ENCODE peak calls at places on chromosomes 11 and 22, in six cellular contexts. H, Q, Z, E, U and D are unnamed samples. For H3K9me3, the result is how much of the 10 kb centered on the place peaks cover.

GRCh38 chr22:48553119-48553518 is 1274.6 kb downstream of the BRD1 start:
- DNase-seq in H (no peak), Q (no peak), Z (no peak), E (no peak), U (no peak), D (no peak)

GRCh38 chr11:122069946-122070345 is 46.1 kb downstream of the BLID start:
- DNase-seq in H (peak), Q (peak), Z (peak), E (peak), U (peak), D (peak)

GRCh38 chr11:128587415-128587814 is at the start of gene ETS1:
- DNase-seq in H (no peak), Q (no peak), Z (no peak), E (no peak), U (no peak), D (no peak)

GRCh38 chr11:22539851-22540376 is 85.7 kb downstream of the FANCF start:
- DNase-seq in H (peak), Q (peak), Z (no peak), E (peak), U (no peak), D (peak)

GRCh38 chr11:62930157-62930556 is 9.0 kb upstream of the CHRM1 start:
- DNase-seq in H (no peak), Q (no peak), Z (no peak), E (no peak), U (no peak), D (no peak)

GRCh38 chr11:69297225-69297925 is 3.4 kb downstream of the MYEOV start:
- DNase-seq in H (peak), Q (peak), Z (peak), E (no peak), U (peak), D (peak)

GRCh38 chr11:22787565-22788162 is 41.9 kb downstream of the SVIP start:
- DNase-seq in H (peak), Q (peak), Z (no peak), E (peak), U (no peak), D (peak)

GRCh38 chr11:62664405-62665074 is 470 bp downstream of the C11orf98 start:
- DNase-seq in H (peak), Q (peak), Z (no peak), E (no peak), U (no peak), D (peak)

GRCh38 chr22:27982106-27982505 is 63.0 kb upstream of the PITPNB start:
- DNase-seq in H (no peak), Q (no peak), Z (no peak), E (no peak), U (no peak), D (no peak)

GRCh38 chr11:112620621-112621394 is 340.4 kb upstream of the NCAM1 start:
- DNase-seq in H (no peak), Q (peak), Z (no peak), E (no peak), U (no peak), D (peak)

GRCh38 chr11:116732740-116733385 is 39.9 kb downstream of the BUD13 start:
- DNase-seq in H (peak), Q (peak), Z (peak), E (peak), U (no peak), D (peak)

GRCh38 chr22:36349726-36350125 is 38.0 kb downstream of the MYH9 start:
- DNase-seq in H (no peak), Q (no peak), Z (no peak), E (no peak), U (no peak), D (no peak)

GRCh38 chr11:66855574-66856495 is 1.0 kb upstream of the LRFN4 start:
- DNase-seq in H (peak), Q (peak), Z (peak), E (peak), U (peak), D (peak)

GRCh38 chr22:20526305-20526627 is 18.9 kb downstream of the MED15 start:
- DNase-seq in H (no peak), Q (no peak), Z (no peak), E (no peak), U (no peak), D (no peak)

GRCh38 chr11:18081551-18081950 is 24.3 kb downstream of the SAAL1 start:
- DNase-seq in H (no peak), Q (no peak), Z (no peak), E (no peak), U (no peak), D (no peak)

GRCh38 chr11:64058494-64058893 is 22.8 kb downstream of the FLRT1 start:
- DNase-seq in H (no peak), Q (peak), Z (peak), E (no peak), U (no peak), D (no peak)

GRCh38 chr22:33038131-33038772 is 19.9 kb downstream of the SYN3 start:
- DNase-seq in H (no peak), Q (peak), Z (no peak), E (peak), U (no peak), D (peak)

GRCh38 chr22:45876136-45877035 is 100.6 kb downstream of the WNT7B start:
- DNase-seq in H (no peak), Q (no peak), Z (no peak), E (no peak), U (peak), D (no peak)

GRCh38 chr22:41302016-41302767 is 867 bp downstream of the ZC3H7B start:
- DNase-seq in H (no peak), Q (peak), Z (no peak), E (peak), U (no peak), D (peak)

GRCh38 chr11:30774451-30774850 is 188.3 kb upstream of the MPPED2 start:
- DNase-seq in H (no peak), Q (no peak), Z (no peak), E (peak), U (no peak), D (no peak)

GRCh38 chr11:119832536-119832935 is 103.5 kb upstream of the NECTIN1 start:
- DNase-seq in H (peak), Q (peak), Z (peak), E (no peak), U (no peak), D (peak)
- H3K4me3 ChIP-seq in H (no peak), Q (no peak), Z (no peak), E (no peak), U (no peak), D (no peak)

GRCh38 chr22:25094579-25094978 is 105.1 kb upstream of the CRYBB3 start:
- DNase-seq in H (no peak), Q (no peak), Z (no peak), E (no peak), U (no peak), D (no peak)
- H3K9me3 ChIP-seq in H (under half), Q (under half), Z (under half), E (under half), U (under half), D (under half)

DNA sequence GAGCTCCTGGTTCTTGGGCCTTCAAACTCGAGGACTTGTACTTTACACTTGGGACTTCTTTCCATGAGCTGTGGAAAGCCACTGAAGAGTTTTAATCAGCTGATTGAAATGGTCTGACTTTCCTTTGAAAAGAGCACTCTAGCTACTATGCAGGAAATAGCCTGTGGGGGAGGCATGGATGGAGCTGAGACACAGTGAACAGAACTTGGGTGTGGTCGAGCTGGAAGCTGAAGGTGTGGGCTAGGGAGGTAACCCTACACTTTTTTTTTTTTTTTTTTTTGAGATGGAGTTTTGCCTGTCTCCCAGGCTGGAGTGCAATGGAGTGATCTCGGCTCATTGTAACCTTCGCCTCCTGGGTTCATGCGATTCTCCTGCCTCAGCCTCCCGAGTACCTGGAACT is 17.5 kb upstream of the CAPRIN1 start:
- DNase-seq in H (no peak), Q (no peak), Z (no peak), E (no peak), U (no peak), D (no peak)
- H3K4me3 ChIP-seq in H (no peak), Q (no peak), Z (no peak), E (no peak), U (no peak), D (no peak)

DNA sequence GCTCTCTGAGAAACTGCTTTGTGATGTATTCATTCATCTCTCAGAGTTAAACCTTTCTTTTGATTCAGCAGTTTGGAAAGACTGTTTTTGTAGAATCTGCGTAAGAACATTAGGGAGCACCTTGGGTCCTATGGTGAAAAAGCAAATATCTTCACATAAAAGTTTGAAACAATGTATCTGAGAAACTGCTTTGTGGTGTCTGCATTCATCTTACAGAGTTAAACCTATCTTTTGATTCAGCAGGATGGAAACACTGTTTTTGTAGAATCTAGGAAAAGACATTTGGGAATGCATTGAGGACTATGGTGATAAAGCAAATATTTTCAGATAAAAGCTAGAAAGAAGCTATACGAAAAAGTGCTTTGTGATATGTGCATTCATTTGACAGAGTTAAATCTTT is 361.3 kb downstream of the OR4C45 start:
- DNase-seq in H (no peak), Q (no peak), Z (no peak), E (no peak), U (no peak), D (no peak)
- H3K9me3 ChIP-seq in H (under half), Q (under half), Z (half or more), E (under half), U (under half), D (under half)